ENCODE peak calls at places on chromosomes 4 and X, in eight cellular contexts. Q, A, Z, H, C, F, P and V are unnamed samples.

GRCh38 chr4:24856586-24856985 is 56.3 kb downstream of the CCDC149 start:
- DNase-seq in Q (peak), C (no peak), H (no peak), P (no peak), Z (no peak), A (no peak), F (peak), V (no peak)

GRCh38 chr4:140884431-140885058 is 128.4 kb upstream of the TBC1D9 start:
- DNase-seq in C (no peak), P (no peak), Q (peak), A (peak), Z (peak), F (no peak), H (no peak), V (peak)

GRCh38 chr4:65968873-65969272 is 298.6 kb upstream of the EPHA5 start:
- DNase-seq in Q (no peak), H (no peak), F (no peak), A (no peak), P (no peak), C (no peak), Z (no peak), V (no peak)

GRCh38 chr4:26452565-26453531 is 37.4 kb downstream of the CCKAR start:
- DNase-seq in P (peak), Q (no peak), H (no peak), F (no peak), C (no peak), Z (no peak), A (no peak), V (no peak)

GRCh38 chr4:78002260-78002659 is 54.9 kb upstream of the FRAS1 start:
- DNase-seq in A (no peak), H (no peak), C (no peak), P (no peak), Q (peak), F (no peak), Z (no peak), V (no peak)

GRCh38 chr4:166162327-166162726 is 289.3 kb downstream of the TLL1 start:
- DNase-seq in C (no peak), H (no peak), A (no peak), Q (no peak), F (no peak), P (no peak), Z (no peak), V (no peak)

GRCh38 chrX:11968470-11968869 is 169.8 kb upstream of the FRMPD4 start:
- DNase-seq in C (no peak), Q (no peak), H (no peak), A (no peak), F (no peak), Z (no peak), P (no peak), V (no peak)

GRCh38 chrX:40078489-40079288 is 19.1 kb downstream of the BCOR start:
- DNase-seq in Q (no peak), A (no peak), Z (no peak), F (no peak), H (no peak), C (no peak), P (peak), V (no peak)

GRCh38 chrX:135536883-135537282 is 16.4 kb downstream of the INTS6L start:
- DNase-seq in Q (no peak), Z (no peak), F (no peak), C (no peak), H (no peak), P (no peak), A (no peak), V (no peak)

GRCh38 chrX:121301822-121302221 is 254.4 kb downstream of the GLUD2 start:
- DNase-seq in Q (no peak), Z (no peak), C (no peak), H (no peak), P (no peak), F (no peak), A (no peak), V (no peak)

GRCh38 chrX:48493890-48494364 is 14.9 kb upstream of the PORCN start:
- DNase-seq in F (no peak), A (peak), C (no peak), P (no peak), H (no peak), Q (no peak), Z (no peak), V (no peak)

GRCh38 chr4:80386281-80386886 is 50.9 kb downstream of the CFAP299 start:
- DNase-seq in P (peak), F (no peak), Z (no peak), Q (no peak), H (no peak), A (no peak), C (no peak), V (no peak)

GRCh38 chrX:29172880-29173279 is 585.6 kb downstream of the IL1RAPL1 start:
- DNase-seq in A (no peak), P (no peak), F (no peak), Z (no peak), Q (peak), C (no peak), H (no peak), V (no peak)

GRCh38 chrX:9293051-9293496 is 171.8 kb upstream of the TBL1X start:
- DNase-seq in Z (no peak), H (no peak), F (no peak), Q (no peak), A (no peak), C (no peak), P (no peak), V (no peak)

GRCh38 chrX:19839770-19840254 is 47.6 kb downstream of the SH3KBP1 start:
- DNase-seq in F (no peak), P (no peak), Z (no peak), Q (no peak), H (no peak), A (peak), C (no peak), V (no peak)

GRCh38 chr4:106325800-106326199 is 9.4 kb downstream of the AIMP1 start:
- DNase-seq in Q (no peak), C (no peak), A (no peak), H (no peak), Z (no peak), P (no peak), F (no peak), V (no peak)

GRCh38 chr4:37054670-37055069 is 189.9 kb upstream of the NWD2 start:
- DNase-seq in Z (no peak), Q (no peak), H (no peak), P (no peak), F (no peak), C (no peak), A (no peak), V (no peak)

GRCh38 chr4:148795156-148795864 is 353.1 kb upstream of the NR3C2 start:
- DNase-seq in F (no peak), Q (peak), P (no peak), C (no peak), H (no peak), A (no peak), Z (no peak), V (no peak)

GRCh38 chr4:110629780-110630500 is 7.1 kb upstream of the PITX2 start:
- DNase-seq in Z (no peak), Q (no peak), C (no peak), A (no peak), H (no peak), P (no peak), F (no peak), V (no peak)

GRCh38 chr4:169410839-169411770 is 140.3 kb upstream of the SH3RF1 start:
- DNase-seq in Q (no peak), H (no peak), Z (peak), P (no peak), A (no peak), C (no peak), F (no peak), V (peak)

GRCh38 chr4:54539500-54540029 is 118.2 kb upstream of the KIT start:
- DNase-seq in P (peak), F (peak), C (peak), Z (peak), Q (no peak), H (no peak), A (no peak), V (no peak)

GRCh38 chr4:139509727-139510410 is 46.1 kb downstream of the SETD7 start:
- DNase-seq in A (no peak), F (no peak), Z (no peak), Q (no peak), P (no peak), C (no peak), H (no peak), V (no peak)
- TF ChIP-seq CTCF in A (no peak), F (no peak), Z (no peak), Q (peak), P (peak), C (peak), H (peak), V (peak)

DNA sequence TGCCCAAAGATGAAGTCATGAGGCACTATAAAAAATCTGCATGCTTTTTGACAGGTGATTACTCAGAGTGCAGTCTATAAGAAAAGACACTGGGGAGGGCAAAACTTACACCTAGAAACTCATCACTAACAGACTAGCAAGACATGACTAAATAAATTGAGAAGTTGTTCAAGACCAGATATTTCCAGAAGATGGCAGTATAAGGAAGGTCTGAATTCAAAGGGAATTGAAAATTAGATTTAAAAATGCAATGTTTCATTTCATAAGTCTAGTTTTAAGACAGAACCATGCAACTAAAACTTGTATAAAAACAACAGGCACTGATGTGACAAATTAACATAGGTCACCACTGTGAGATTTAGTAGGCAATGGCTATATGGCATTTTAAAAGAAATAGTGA is 232.5 kb upstream of the POF1B start:
- DNase-seq in A (no peak), P (no peak), H (no peak), Q (no peak), C (no peak), F (no peak), Z (no peak), V (no peak)
- TF ChIP-seq CTCF in A (no peak), P (no peak), H (peak), Q (no peak), C (peak), F (no peak), Z (no peak), V (peak)

DNA sequence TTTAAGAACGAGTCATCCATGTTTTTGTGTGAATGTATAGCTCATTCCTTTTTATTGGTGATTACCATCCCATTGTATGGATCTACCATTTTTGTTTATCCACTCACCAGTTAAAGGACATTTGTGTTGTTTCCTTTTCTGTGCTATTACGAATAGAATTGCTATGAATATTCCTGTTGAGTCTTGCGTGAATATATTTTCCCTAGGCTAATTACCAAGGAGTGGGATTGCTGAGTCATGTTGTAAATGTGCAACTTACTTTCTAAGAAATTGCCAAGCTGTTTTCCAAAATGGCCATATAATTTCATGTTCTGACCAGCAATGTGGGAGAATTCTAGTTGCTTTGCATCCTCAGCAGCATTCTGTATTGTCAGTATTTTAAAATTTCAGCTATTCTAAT is 51.3 kb downstream of the YIPF6 start:
- DNase-seq in H (no peak), P (no peak), F (no peak), Q (no peak), A (no peak), Z (no peak), C (no peak), V (no peak)
- TF ChIP-seq CTCF in H (no peak), P (no peak), F (no peak), Q (no peak), A (no peak), Z (no peak), C (no peak), V (no peak)

DNA sequence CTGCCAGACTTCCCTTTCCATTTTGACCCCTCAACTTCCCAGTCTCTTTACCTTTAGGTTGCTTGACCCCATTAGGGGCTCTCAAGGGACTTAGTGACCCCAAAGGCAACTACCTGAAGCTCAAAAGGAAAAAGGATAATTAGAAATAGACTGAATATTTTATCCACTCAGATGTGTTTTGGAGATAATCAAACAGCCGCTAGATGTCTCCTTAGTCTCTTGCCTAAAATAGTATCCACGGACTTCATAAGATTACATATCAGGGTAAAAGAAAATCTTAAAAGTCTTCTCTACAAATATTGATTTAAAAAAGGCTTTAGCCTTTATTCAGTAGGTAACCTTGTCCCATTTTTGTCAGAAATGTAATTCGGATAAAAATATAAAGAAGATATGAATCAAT is 21.0 kb upstream of the RHOXF2 start:
- DNase-seq in P (no peak), F (no peak), C (no peak), Z (no peak), A (no peak), Q (no peak), H (no peak), V (no peak)
- TF ChIP-seq CTCF in P (no peak), F (no peak), C (no peak), Z (no peak), A (no peak), Q (no peak), H (no peak), V (no peak)

DNA sequence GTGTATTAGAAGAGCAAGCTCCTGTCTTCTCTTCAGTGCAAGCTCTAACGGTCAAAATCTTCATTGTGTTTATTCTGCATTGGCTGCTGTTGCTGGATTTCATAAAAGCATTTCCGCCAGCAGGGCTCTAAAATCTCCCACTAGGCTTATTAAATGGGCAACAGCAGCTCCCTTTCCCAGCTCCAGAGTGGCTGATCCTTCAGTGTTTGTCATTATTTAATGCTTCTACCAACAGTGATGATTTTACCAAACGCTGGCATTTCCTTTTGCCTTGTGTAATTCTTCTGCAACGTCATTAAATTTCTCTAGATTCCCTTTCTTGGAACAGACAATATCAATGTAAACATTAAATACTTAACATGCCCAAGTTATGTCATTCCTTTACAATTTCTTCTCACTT is 20.1 kb downstream of the SLC7A11 start:
- DNase-seq in A (no peak), F (no peak), H (no peak), C (no peak), P (no peak), Z (no peak), Q (peak), V (peak)
- TF ChIP-seq CTCF in A (no peak), F (no peak), H (no peak), C (peak), P (no peak), Z (no peak), Q (no peak), V (peak)

DNA sequence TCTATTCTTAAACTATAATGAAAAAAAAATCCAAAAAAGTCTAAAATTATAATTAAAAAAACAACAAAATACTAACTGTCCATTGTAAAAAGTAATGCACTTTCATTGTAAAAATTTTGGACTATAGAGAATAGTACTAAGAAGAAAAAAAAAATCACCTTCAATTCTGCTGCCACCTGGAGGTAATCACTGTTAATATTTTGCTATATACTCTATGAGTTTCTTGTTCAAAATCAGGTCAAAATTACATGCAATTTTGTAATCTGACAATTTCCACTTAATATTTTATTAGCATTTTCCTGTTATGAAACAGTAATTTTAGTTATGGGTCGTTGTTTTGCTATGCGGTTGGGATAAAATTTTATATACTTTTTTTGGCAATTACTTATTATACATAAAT is 62.0 kb downstream of the HTT start:
- DNase-seq in H (no peak), A (no peak), Q (peak), C (no peak), F (no peak), P (no peak), Z (no peak), V (no peak)
- TF ChIP-seq CTCF in H (peak), A (peak), Q (no peak), C (peak), F (peak), P (no peak), Z (no peak), V (peak)

DNA sequence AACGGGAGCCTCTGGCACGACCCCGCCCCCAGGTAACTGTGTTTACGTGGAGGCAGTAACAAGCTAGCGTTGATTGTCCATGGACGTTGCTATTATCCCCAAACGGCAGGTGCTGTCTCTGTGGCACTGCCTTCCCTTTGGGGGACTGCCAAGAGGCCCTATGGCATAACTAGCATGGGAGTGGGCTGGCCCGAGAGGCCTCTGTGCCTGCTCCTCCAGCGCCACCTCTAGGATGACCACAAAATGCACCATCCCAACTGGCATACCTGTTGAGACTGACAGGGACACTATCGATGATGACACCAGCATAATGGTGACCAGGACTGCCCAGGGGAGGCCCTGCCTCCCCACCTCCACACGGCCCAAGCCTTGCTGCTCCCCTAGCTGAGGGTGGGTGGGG is 1.5 kb downstream of the SRPK3 start:
- DNase-seq in F (no peak), P (no peak), Q (no peak), A (no peak), H (no peak), Z (no peak), C (no peak), V (no peak)
- TF ChIP-seq CTCF in F (no peak), P (no peak), Q (no peak), A (no peak), H (no peak), Z (no peak), C (no peak), V (no peak)

GRCh38 chr4:20684852-20685763 is 15.2 kb upstream of the PACRGL start:
- DNase-seq in F (no peak), H (no peak), Z (no peak), Q (peak), A (no peak), C (no peak), P (no peak), V (no peak)
- TF ChIP-seq CTCF in F (peak), H (peak), Z (peak), Q (peak), A (peak), C (peak), P (peak), V (peak)

GRCh38 chr4:74627516-74627915 is 166.8 kb downstream of the BTC start:
- DNase-seq in P (no peak), F (no peak), H (no peak), A (no peak), C (no peak), Q (no peak), Z (no peak), V (no peak)
- TF ChIP-seq CTCF in P (no peak), F (no peak), H (no peak), A (no peak), C (no peak), Q (no peak), Z (no peak), V (no peak)

GRCh38 chrX:36856849-36857248 is 151.3 kb upstream of the FAM47C start:
- DNase-seq in A (no peak), Z (no peak), P (no peak), Q (no peak), F (no peak), H (no peak), C (no peak), V (no peak)
- TF ChIP-seq CTCF in A (no peak), Z (no peak), P (no peak), Q (no peak), F (no peak), H (no peak), C (peak), V (no peak)